ENCODE peak calls at places on chromosomes 2 and 18, in four cellular contexts. O, W, D and U are unnamed samples.

GRCh38 chr18:59386909-59387515 is 27.9 kb upstream of the LMAN1 start:
- DNase-seq in O (no peak), W (no peak), D (no peak), U (no peak)

GRCh38 chr2:53467467-53467866 is 300.1 kb upstream of the CHAC2 start:
- DNase-seq in O (no peak), W (no peak), D (no peak), U (no peak)

GRCh38 chr2:165113414-165113813 is 90.4 kb downstream of the SCN3A start:
- DNase-seq in O (peak), W (no peak), D (no peak), U (peak)

GRCh38 chr2:173432049-173432754 is 77.5 kb downstream of the CDCA7 start:
- DNase-seq in O (peak), W (no peak), D (no peak), U (no peak)

GRCh38 chr2:105787376-105788318 is 42.9 kb downstream of the NCK2 start:
- DNase-seq in O (no peak), W (no peak), D (peak), U (no peak)

GRCh38 chr18:5478261-5478660 is 65.5 kb downstream of the EPB41L3 start:
- DNase-seq in O (no peak), W (no peak), D (no peak), U (no peak)

GRCh38 chr2:109215866-109216265 is 86.9 kb downstream of the SH3RF3 start:
- DNase-seq in O (no peak), W (no peak), D (no peak), U (no peak)

GRCh38 chr18:63046375-63046774 is 273.2 kb downstream of the BCL2 start:
- DNase-seq in O (no peak), W (no peak), D (no peak), U (no peak)

GRCh38 chr18:55579471-55579870 is 8.5 kb downstream of the TCF4 start:
- DNase-seq in O (no peak), W (no peak), D (no peak), U (no peak)

GRCh38 chr18:32974421-32975165 is 201.8 kb upstream of the KLHL14 start:
- DNase-seq in O (no peak), W (no peak), D (no peak), U (no peak)

GRCh38 chr2:68320118-68320641 is 431 bp upstream of the CNRIP1 start:
- DNase-seq in O (no peak), W (no peak), D (no peak), U (no peak)

GRCh38 chr18:70641156-70641775 is 352.4 kb downstream of the SOCS6 start:
- DNase-seq in O (no peak), W (no peak), D (no peak), U (no peak)